ENCODE peak calls at places on chromosomes 7 and 10, in five cellular contexts. T, U, H, J and N are unnamed samples.

GRCh38 chr7:51376420-51377092 is 59.9 kb upstream of the COBL start:
- DNase-seq in T (no peak), U (no peak), J (peak; percentile 47), H (no peak), N (no peak)

GRCh38 chr10:43209651-43210141 is 57.2 kb downstream of the RASGEF1A start:
- DNase-seq in H (no peak), J (no peak), U (peak; percentile 72), T (no peak), N (no peak)

GRCh38 chr10:118581340-118581739 is 14.1 kb downstream of the PRLHR start:
- DNase-seq in U (no peak), T (no peak), J (no peak), H (no peak), N (no peak)

GRCh38 chr7:81488210-81488609 is 281.6 kb downstream of the HGF start:
- DNase-seq in J (no peak), H (no peak), T (no peak), U (no peak), N (no peak)

GRCh38 chr7:93902777-93903423 is 3.5 kb upstream of the GNGT1 start:
- DNase-seq in T (peak; percentile 28), U (no peak), J (no peak), H (peak; percentile 63), N (peak; percentile 13)

GRCh38 chr7:39978252-39978934 is 28.3 kb downstream of the CDK13 start:
- DNase-seq in U (no peak), J (no peak), H (no peak), T (no peak), N (no peak)

GRCh38 chr10:1360011-1360580 is 303.9 kb downstream of the WDR37 start:
- DNase-seq in J (no peak), U (no peak), H (no peak), T (no peak), N (no peak)

GRCh38 chr10:93871805-93872204 is 22.0 kb upstream of the SLC35G1 start:
- DNase-seq in T (no peak), J (no peak), H (no peak), U (no peak), N (no peak)

GRCh38 chr7:24908757-24909156 is 71.2 kb downstream of the OSBPL3 start:
- DNase-seq in H (no peak), J (no peak), T (no peak), U (no peak), N (no peak)

GRCh38 chr7:123771846-123772245 is 23.0 kb upstream of the WASL start:
- DNase-seq in T (no peak), H (no peak), J (no peak), U (no peak), N (no peak)

GRCh38 chr10:57925045-57925444 is 342.6 kb downstream of the IPMK start:
- DNase-seq in T (no peak), J (no peak), U (no peak), H (no peak), N (no peak)

GRCh38 chr10:96752380-96752779 is 32.1 kb upstream of the PIK3AP1 start:
- DNase-seq in H (no peak), U (no peak), T (no peak), J (no peak), N (no peak)

DNA sequence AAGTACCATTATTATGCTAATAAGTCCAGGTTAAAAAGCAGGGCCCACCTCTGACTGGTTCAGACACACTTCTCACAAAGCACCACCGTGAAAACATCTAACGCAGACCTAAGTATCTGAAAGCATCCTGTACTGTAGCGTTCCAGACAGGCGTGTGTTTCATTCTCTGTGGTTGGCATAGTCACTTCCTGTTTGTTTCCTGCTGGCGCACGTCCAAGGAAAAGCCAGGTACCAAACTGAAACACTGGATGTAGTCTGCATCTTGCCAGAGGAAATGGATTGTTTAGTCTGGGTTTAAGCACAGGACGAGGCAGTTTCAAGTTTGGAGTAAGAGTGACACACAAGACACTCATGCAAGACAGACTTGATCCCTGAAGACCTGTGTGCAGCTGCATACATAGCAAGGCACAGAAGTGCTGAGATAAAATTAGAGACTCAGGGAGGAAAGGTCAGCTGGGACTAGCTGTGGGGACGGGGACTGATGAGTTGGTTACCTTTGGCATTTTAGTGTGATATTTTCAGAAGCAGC is 23.3 kb downstream of the BPGM start:
- DNase-seq in U (no peak), J (peak; percentile 94), H (peak; percentile 35), T (no peak), N (peak; percentile 85)
- H3K4me3 ChIP-seq in U (no peak overlapping the region), J (peak overlapping the region; percentile 4), H (no peak overlapping the region), T (no peak overlapping the region), N (peak overlapping the region; percentile 7)

DNA sequence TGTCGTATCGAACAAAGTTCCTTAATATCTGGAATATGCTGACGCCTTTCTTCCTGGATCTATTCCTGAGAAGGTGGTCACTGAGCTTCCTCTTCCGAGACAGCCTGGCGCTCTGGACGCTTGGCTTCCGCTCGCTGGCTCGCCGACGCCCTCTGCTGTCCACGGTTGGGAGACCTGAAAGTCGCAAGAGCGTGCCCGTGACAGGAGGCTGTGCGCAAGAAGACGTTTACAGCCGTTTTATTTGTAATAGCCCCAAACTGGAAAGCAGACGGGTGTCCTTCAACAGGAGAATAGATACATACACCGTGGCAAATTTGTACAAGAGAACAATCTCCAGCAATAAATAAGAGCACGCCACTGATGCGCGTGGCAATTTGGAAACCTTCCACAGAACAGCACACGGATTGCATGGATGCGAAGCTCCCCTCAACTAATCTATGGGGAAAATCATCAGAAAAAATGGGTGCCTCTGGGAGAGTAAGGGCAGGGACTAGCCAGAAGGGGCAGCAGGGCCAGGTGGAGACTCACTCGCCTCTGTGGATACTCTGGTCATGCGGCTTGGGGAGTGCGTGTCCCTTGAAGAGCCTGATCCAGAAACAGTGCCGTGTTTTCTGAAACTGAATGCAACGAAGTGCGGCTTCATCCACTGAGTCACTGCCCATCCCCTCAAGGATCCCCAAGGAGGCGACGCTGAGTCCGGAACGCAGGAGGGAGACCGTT is 41.5 kb upstream of the BNIP3 start:
- DNase-seq in U (peak; percentile 93), J (peak; percentile 56), H (peak; percentile 84), T (peak; percentile 70), N (peak; percentile 21)
- H3K4me3 ChIP-seq in U (peak overlapping the region; percentile 0), J (no peak overlapping the region), H (no peak overlapping the region), T (no peak overlapping the region), N (no peak overlapping the region)

DNA sequence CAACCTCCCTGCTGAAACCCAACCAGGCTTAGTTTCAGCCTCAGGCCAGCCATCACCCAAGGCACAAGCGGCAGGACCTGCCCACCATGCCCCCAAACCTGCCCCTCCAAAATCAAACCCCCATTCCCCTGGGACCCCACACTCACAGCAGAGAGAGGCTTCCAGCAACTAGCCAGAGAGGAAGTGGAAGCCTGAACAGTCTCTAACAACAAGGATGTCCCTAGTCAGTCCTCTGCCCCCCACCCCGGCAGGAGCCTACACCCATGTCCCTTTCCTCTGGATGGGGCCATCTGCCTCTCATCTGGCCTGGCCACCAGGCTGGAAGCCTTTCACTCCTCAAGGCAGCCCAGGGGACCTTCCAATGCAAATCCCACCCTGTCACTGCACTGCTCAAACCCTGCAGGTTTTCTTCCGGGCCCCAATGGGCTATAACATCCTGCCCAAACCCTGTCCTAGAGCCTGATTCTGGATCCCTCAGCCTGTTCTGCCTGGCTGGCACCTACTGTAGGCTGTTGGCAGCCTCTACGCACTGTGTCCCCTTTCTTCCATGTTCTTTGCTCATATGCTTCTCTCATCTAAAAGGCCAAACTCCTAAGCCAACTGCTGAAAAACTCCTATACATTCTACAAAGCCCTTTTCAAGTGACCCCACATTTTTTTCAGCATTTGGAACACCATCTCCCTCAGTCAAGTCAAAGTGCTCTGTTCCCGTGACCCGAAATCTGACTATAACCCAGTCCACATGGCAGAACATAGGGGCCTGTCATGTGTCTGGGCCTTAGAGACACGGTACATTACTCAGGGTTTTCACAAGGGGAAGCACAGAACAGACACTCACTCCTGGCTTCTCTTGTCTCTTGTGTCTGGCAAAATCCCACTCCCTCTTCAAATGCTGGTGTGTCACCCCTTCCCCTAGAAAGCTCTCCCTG is 253.3 kb downstream of the TNS3 start:
- DNase-seq in J (no peak), U (no peak), H (no peak), T (no peak), N (no peak)
- H3K4me3 ChIP-seq in J (peak overlapping the region; percentile 56), U (no peak overlapping the region), H (peak overlapping the region; percentile 35), T (peak overlapping the region; percentile 45), N (peak overlapping the region; percentile 49)

DNA sequence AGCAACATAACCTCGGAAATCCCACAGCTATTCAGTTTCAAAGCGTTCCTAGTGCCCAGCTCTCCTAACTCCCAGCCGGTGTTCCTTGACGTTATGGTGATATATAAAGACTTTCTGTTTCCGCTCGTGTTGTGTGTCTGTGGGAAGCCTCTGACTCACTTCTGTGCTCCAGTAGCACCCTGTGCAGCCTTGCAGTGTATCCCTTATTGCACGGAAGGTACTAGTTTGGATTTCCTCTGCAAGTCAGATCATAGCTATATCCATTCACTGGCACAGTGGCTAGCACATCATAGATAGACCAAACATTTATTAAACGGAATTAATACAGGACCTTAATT is 584 bp downstream of the ASAH2B start:
- DNase-seq in H (peak; percentile 41), U (peak; percentile 30), J (peak; percentile 85), T (peak; percentile 1), N (peak; percentile 24)
- H3K4me3 ChIP-seq in H (peak overlapping the region; percentile 74), U (peak overlapping the region; percentile 45), J (peak overlapping the region; percentile 84), T (peak overlapping the region; percentile 88), N (peak overlapping the region; percentile 74)

GRCh38 chr7:22210355-22210754 is 146.6 kb downstream of the RAPGEF5 start:
- DNase-seq in J (no peak), H (no peak), U (no peak), T (no peak), N (no peak)
- H3K4me3 ChIP-seq in J (no peak overlapping the region), H (no peak overlapping the region), U (no peak overlapping the region), T (no peak overlapping the region), N (no peak overlapping the region)

GRCh38 chr10:114336823-114337509 is 67.3 kb downstream of the AFAP1L2 start:
- DNase-seq in T (peak; percentile 20), H (no peak), J (no peak), U (peak; percentile 45), N (no peak)

GRCh38 chr10:114340816-114341215 is 63.5 kb downstream of the AFAP1L2 start:
- DNase-seq in H (no peak), J (no peak), T (no peak), U (peak; percentile 47), N (no peak)

GRCh38 chr10:114334301-114334700 is 70.0 kb downstream of the AFAP1L2 start:
- DNase-seq in U (peak; percentile 59), T (no peak), H (no peak), J (no peak), N (no peak)

GRCh38 chr10:114335614-114336013 is 68.7 kb downstream of the AFAP1L2 start:
- DNase-seq in J (no peak), U (no peak), T (no peak), H (no peak), N (no peak)

GRCh38 chr10:114337510-114338462 is 66.5 kb downstream of the AFAP1L2 start:
- DNase-seq in J (no peak), H (no peak), U (peak; percentile 69), T (no peak), N (no peak)
- H3K4me3 ChIP-seq in J (no peak overlapping the region), H (no peak overlapping the region), U (no peak overlapping the region), T (no peak overlapping the region), N (no peak overlapping the region)

GRCh38 chr10:103849880-103850571 is 5.3 kb downstream of the SH3PXD2A start:
- DNase-seq in J (peak; percentile 86), T (no peak), H (no peak), U (no peak), N (peak; percentile 45)
- H3K4me3 ChIP-seq in J (peak overlapping the region; percentile 34), T (no peak overlapping the region), H (no peak overlapping the region), U (no peak overlapping the region), N (peak overlapping the region; percentile 12)